ENCODE peak calls at places on chromosomes 12 and 14, in five cellular contexts. One of them, this sample, is unnamed.

GRCh38 chr12:69688496-69689427 is 10.3 kb downstream of the BEST3 start:
- DNase-seq in HCT116: peak; percentile 80
- DNase-seq in HepG2: peak; percentile 44
- DNase-seq in H1: peak; percentile 58
- DNase-seq in HEK293T: peak; percentile 61
- DNase-seq in this sample: peak; percentile 59

GRCh38 chr14:77306406-77307098 is 14.1 kb downstream of the POMT2 start:
- DNase-seq in HCT116: no peak
- DNase-seq in H1: no peak
- DNase-seq in HepG2: no peak
- DNase-seq in HEK293T: no peak
- DNase-seq in this sample: no peak

GRCh38 chr14:29376251-29376650 is 551.4 kb downstream of the PRKD1 start:
- DNase-seq in HCT116: no peak
- DNase-seq in HEK293T: no peak
- DNase-seq in H1: no peak
- DNase-seq in HepG2: no peak
- DNase-seq in this sample: no peak

GRCh38 chr12:66066071-66066928 is 64.2 kb downstream of the LLPH start:
- DNase-seq in HCT116: no peak
- DNase-seq in HEK293T: peak; percentile 62
- DNase-seq in HepG2: peak; percentile 78
- DNase-seq in H1: no peak
- DNase-seq in this sample: no peak

GRCh38 chr12:1662761-1663439 is 28.0 kb upstream of the ADIPOR2 start:
- DNase-seq in H1: peak; percentile 87
- DNase-seq in HCT116: peak; percentile 87
- DNase-seq in HepG2: no peak
- DNase-seq in HEK293T: peak; percentile 37
- DNase-seq in this sample: peak; percentile 91

GRCh38 chr14:95515523-95516517 is 630 bp downstream of the SYNE3 start:
- DNase-seq in HCT116: no peak
- DNase-seq in HEK293T: peak; percentile 69
- DNase-seq in H1: peak; percentile 73
- DNase-seq in HepG2: peak; percentile 39
- DNase-seq in this sample: peak; percentile 68

GRCh38 chr14:36767603-36768281 is 106.1 kb downstream of the PAX9 start:
- DNase-seq in H1: no peak
- DNase-seq in HCT116: no peak
- DNase-seq in HEK293T: peak; percentile 23
- DNase-seq in HepG2: no peak
- DNase-seq in this sample: no peak

GRCh38 chr14:92693998-92694780 is 54.2 kb downstream of the LGMN start:
- DNase-seq in H1: no peak
- DNase-seq in HEK293T: no peak
- DNase-seq in HCT116: peak; percentile 78
- DNase-seq in HepG2: peak; percentile 88
- DNase-seq in this sample: no peak

GRCh38 chr12:32087301-32087700 is 19.3 kb upstream of the BICD1 start:
- DNase-seq in HEK293T: no peak
- DNase-seq in HepG2: no peak
- DNase-seq in H1: no peak
- DNase-seq in HCT116: no peak
- DNase-seq in this sample: no peak

DNA sequence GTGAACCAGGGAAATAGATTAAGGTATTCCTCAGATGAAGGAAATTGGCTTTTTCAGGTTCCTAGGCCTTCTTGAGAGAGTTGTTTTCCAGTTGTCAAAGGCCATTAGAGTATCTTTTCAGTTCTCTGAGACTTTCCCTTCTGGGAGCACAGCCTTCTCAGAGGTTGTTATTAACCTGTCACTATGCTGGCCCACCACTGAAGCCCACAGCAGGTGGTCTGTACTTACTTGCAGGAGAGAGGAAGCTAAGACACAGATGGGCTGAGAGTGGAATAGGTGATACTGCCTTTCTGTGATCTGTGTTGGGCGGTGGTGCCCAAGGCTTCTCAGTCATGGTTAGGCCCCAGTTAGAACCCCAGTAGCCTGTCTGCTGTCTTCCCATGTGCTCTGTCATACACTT is 22.8 kb upstream of the GALNT16 start:
- DNase-seq in HepG2: no peak
- DNase-seq in HCT116: no peak
- DNase-seq in HEK293T: no peak
- DNase-seq in H1: no peak
- DNase-seq in this sample: no peak
- TF ChIP-seq SP1 in HepG2: no peak
- TF ChIP-seq SP1 in HCT116: no peak
- TF ChIP-seq SP1 in HEK293T: no peak
- TF ChIP-seq SP1 in H1: no peak
- TF ChIP-seq SP1 in this sample: no peak

GRCh38 chr12:131713349-131713748 is 2.5 kb downstream of the SFSWAP start:
- DNase-seq in H1: no peak
- DNase-seq in HepG2: no peak
- DNase-seq in HEK293T: no peak
- DNase-seq in HCT116: no peak
- DNase-seq in this sample: no peak
- TF ChIP-seq SP1 in H1: no peak
- TF ChIP-seq SP1 in HepG2: no peak
- TF ChIP-seq SP1 in HEK293T: no peak
- TF ChIP-seq SP1 in HCT116: no peak
- TF ChIP-seq SP1 in this sample: no peak

DNA sequence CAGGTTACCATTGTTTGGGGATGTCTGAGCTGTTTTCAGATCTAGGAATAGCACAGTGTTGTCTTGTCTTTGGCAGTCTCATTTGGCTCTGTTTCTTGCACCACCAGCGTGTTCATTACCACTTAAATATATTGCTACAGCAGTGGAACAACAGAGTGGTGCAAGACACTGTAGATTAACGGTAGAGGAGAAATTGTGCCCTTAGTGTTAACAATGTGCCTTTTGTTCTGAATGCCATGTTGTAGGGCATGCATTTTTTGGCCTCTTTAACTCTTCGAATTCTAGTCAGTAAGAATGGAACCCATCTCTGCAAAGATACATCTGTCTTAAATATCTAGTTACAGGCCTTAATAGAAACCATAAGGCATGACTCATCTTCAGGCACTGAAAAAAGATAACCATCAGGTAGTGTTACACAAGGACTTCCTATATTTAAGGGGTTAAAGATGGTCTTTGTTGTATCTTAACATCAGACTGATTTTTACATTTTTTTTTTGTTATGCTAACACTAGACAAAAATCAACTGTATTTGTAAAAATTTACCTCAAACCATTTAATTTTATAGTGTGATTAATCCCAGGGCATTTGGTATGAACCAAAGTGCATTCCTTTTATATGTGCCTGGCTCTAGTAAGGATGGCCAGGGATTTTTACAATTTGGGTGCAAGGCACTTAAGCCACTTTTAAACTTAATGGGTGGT is 12.9 kb downstream of the DYRK2 start:
- DNase-seq in H1: no peak
- DNase-seq in HepG2: no peak
- DNase-seq in HCT116: no peak
- DNase-seq in HEK293T: no peak
- DNase-seq in this sample: no peak
- TF ChIP-seq SP1 in H1: no peak
- TF ChIP-seq SP1 in HepG2: no peak
- TF ChIP-seq SP1 in HCT116: no peak
- TF ChIP-seq SP1 in HEK293T: no peak
- TF ChIP-seq SP1 in this sample: no peak

GRCh38 chr14:53630336-53630735 is 326.3 kb downstream of the BMP4 start:
- DNase-seq in HepG2: no peak
- DNase-seq in H1: no peak
- DNase-seq in HCT116: no peak
- DNase-seq in HEK293T: no peak
- DNase-seq in this sample: no peak
- TF ChIP-seq SP1 in HepG2: no peak
- TF ChIP-seq SP1 in H1: no peak
- TF ChIP-seq SP1 in HCT116: no peak
- TF ChIP-seq SP1 in HEK293T: no peak
- TF ChIP-seq SP1 in this sample: no peak

GRCh38 chr12:131796754-131797587 is 31.2 kb upstream of the MMP17 start:
- DNase-seq in HCT116: no peak
- DNase-seq in HEK293T: no peak
- DNase-seq in HepG2: no peak
- DNase-seq in H1: peak; percentile 68
- DNase-seq in this sample: peak; percentile 65
- TF ChIP-seq SP1 in HCT116: no peak
- TF ChIP-seq SP1 in HEK293T: no peak
- TF ChIP-seq SP1 in HepG2: no peak
- TF ChIP-seq SP1 in H1: no peak
- TF ChIP-seq SP1 in this sample: no peak

GRCh38 chr14:68683326-68683725 is 109.5 kb downstream of the ZFP36L1 start:
- DNase-seq in H1: no peak
- DNase-seq in HCT116: no peak
- DNase-seq in HEK293T: no peak
- DNase-seq in HepG2: no peak
- DNase-seq in this sample: no peak

GRCh38 chr14:68680541-68681051 is 112.3 kb downstream of the ZFP36L1 start:
- DNase-seq in HepG2: no peak
- DNase-seq in HEK293T: no peak
- DNase-seq in H1: no peak
- DNase-seq in HCT116: no peak
- DNase-seq in this sample: no peak

GRCh38 chr14:68681256-68681655 is 111.6 kb downstream of the ZFP36L1 start:
- DNase-seq in H1: no peak
- DNase-seq in HEK293T: no peak
- DNase-seq in HCT116: no peak
- DNase-seq in HepG2: no peak
- DNase-seq in this sample: no peak

GRCh38 chr14:68684466-68685418 is 108.1 kb downstream of the ZFP36L1 start:
- DNase-seq in HCT116: no peak
- DNase-seq in HEK293T: no peak
- DNase-seq in H1: no peak
- DNase-seq in HepG2: no peak
- DNase-seq in this sample: no peak

GRCh38 chr14:68682166-68683103 is 110.4 kb downstream of the ZFP36L1 start:
- DNase-seq in HCT116: no peak
- DNase-seq in H1: no peak
- DNase-seq in HepG2: peak; percentile 39
- DNase-seq in HEK293T: no peak
- DNase-seq in this sample: no peak
- TF ChIP-seq SP1 in HCT116: peak; percentile 37
- TF ChIP-seq SP1 in H1: no peak
- TF ChIP-seq SP1 in HepG2: no peak
- TF ChIP-seq SP1 in HEK293T: no peak
- TF ChIP-seq SP1 in this sample: no peak

DNA sequence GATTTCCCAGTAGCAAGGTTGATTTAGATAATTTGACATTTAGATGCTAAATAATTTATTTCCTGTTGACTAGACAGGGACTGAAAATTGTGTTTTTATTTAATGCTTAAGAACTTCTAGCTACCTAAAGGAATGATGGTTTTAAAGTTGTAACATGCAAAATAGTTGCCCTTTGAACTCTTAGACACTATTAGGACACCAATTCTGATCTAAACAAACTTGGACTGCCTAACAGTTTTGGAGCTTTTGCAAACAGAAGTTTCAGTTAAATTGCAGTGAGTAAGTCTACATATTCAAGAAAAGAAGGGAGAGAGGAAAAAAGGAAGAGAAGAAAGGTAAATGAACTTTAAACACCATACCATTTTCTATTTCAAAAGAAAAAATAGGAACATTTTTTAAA is 189.3 kb upstream of the GARIN2 start:
- DNase-seq in H1: no peak
- DNase-seq in HepG2: peak; percentile 25
- DNase-seq in HCT116: no peak
- DNase-seq in HEK293T: no peak
- DNase-seq in this sample: no peak
- TF ChIP-seq SP1 in H1: no peak
- TF ChIP-seq SP1 in HepG2: no peak
- TF ChIP-seq SP1 in HCT116: no peak
- TF ChIP-seq SP1 in HEK293T: no peak
- TF ChIP-seq SP1 in this sample: no peak

GRCh38 chr12:119988440-119988787 is 622 bp upstream of the BICDL1 start:
- DNase-seq in HEK293T: no peak
- DNase-seq in H1: no peak
- DNase-seq in HCT116: no peak
- DNase-seq in HepG2: no peak
- DNase-seq in this sample: no peak
- TF ChIP-seq SP1 in HEK293T: no peak
- TF ChIP-seq SP1 in H1: no peak
- TF ChIP-seq SP1 in HCT116: no peak
- TF ChIP-seq SP1 in HepG2: no peak
- TF ChIP-seq SP1 in this sample: no peak

DNA sequence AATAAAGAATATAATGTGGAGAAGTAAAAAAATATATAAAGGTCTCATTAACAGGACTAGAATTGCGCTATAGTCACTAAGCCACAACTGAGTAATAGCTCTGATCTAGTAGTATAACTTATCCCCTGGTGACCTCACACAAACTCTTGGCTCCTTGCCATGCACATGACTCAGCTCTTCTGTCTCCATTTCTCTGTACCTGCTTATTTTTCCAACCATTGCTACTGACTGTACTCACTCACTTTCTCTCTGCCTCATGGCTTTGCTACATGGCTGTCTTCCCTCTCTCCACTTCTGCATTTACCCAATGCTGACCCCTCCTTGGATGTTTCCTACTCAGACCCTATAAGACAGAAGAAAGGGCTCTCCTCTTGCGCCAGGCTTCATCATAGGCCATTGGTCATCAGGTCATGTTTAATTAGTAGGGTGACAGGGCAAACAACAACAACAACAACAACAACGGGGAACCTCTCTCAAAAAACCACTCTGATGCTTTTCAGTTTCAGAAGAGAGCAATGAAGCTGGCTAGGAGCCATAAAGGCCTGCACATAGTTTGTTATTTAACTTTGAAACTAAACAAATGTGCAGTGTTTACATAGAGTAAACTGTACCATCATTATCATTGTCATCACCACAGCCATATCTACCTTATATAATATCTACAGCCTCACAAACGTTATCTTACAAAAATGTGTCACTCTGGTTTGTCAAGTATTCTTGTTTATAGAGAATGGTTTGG is 25.6 kb upstream of the KRAS start:
- DNase-seq in HEK293T: peak; percentile 33
- DNase-seq in HepG2: peak; percentile 63
- DNase-seq in HCT116: peak; percentile 42
- DNase-seq in H1: no peak
- DNase-seq in this sample: no peak
- TF ChIP-seq SP1 in HEK293T: no peak
- TF ChIP-seq SP1 in HepG2: no peak
- TF ChIP-seq SP1 in HCT116: peak; percentile 13
- TF ChIP-seq SP1 in H1: no peak
- TF ChIP-seq SP1 in this sample: no peak

GRCh38 chr12:38384816-38385491 is 68.4 kb downstream of the ALG10B start:
- DNase-seq in HepG2: peak; percentile 60
- DNase-seq in HEK293T: no peak
- DNase-seq in H1: peak; percentile 53
- DNase-seq in HCT116: no peak
- DNase-seq in this sample: peak; percentile 47
- TF ChIP-seq SP1 in HepG2: no peak
- TF ChIP-seq SP1 in HEK293T: no peak
- TF ChIP-seq SP1 in H1: no peak
- TF ChIP-seq SP1 in HCT116: no peak
- TF ChIP-seq SP1 in this sample: no peak

This sample was measured in WTC11.